ENCODE peak calls at places on chromosomes 2 and 18, in five cellular contexts. F is CD4-positive, CD25-positive, alpha-beta regulatory T cell; E is body of pancreas; N is bronchial epithelial cell; T is neural progenitor cell. I is an unnamed sample. For H3K27me3, the result is how much of the 10 kb centered on the place peaks cover.

GRCh38 chr2:109370399-109370990 is 241.5 kb downstream of the SH3RF3 start:
- DNase-seq in F (no peak), E (no peak), N (no peak), T (no peak), I (peak)

GRCh38 chr2:45212953-45213635 is 203.8 kb upstream of the SIX2 start:
- DNase-seq in F (no peak), E (no peak), N (no peak), T (no peak), I (no peak)

GRCh38 chr2:134253804-134254203 is at the start of gene MGAT5:
- DNase-seq in F (no peak), E (peak), N (peak), T (no peak), I (no peak)

GRCh38 chr18:8423051-8423558 is 186.1 kb upstream of the RAB12 start:
- DNase-seq in F (no peak), E (no peak), N (peak), T (no peak), I (no peak)

GRCh38 chr2:47070920-47071824 is 83.9 kb downstream of the STPG4 start:
- DNase-seq in F (peak), E (peak), N (peak), T (no peak), I (no peak)

GRCh38 chr18:78935406-78935805 is 44.2 kb upstream of the SALL3 start:
- DNase-seq in F (no peak), E (no peak), N (no peak), T (no peak), I (no peak)

GRCh38 chr2:181673178-181673577 is 7.1 kb downstream of the NEUROD1 start:
- DNase-seq in F (no peak), E (no peak), N (no peak), T (no peak), I (no peak)

GRCh38 chr2:29700560-29700959 is 220.8 kb downstream of the ALK start:
- DNase-seq in F (no peak), E (no peak), N (peak), T (no peak), I (no peak)

GRCh38 chr2:172088245-172089004 is 3.1 kb downstream of the DLX1 start:
- DNase-seq in F (no peak), E (no peak), N (no peak), T (peak), I (peak)

GRCh38 chr2:67516899-67517530 is 119.9 kb downstream of the ETAA1 start:
- DNase-seq in F (no peak), E (no peak), N (no peak), T (no peak), I (no peak)

GRCh38 chr2:207148025-207148424 is 17.7 kb downstream of the KLF7 start:
- DNase-seq in F (no peak), E (no peak), N (peak), T (no peak), I (no peak)

GRCh38 chr18:70426818-70427217 is 138.0 kb downstream of the SOCS6 start:
- DNase-seq in F (no peak), E (no peak), N (no peak), T (no peak), I (no peak)

GRCh38 chr2:191158179-191158578 is 7.4 kb upstream of the STAT4 start:
- DNase-seq in F (no peak), E (no peak), N (no peak), T (no peak), I (no peak)

GRCh38 chr2:109612991-109613921 is 510 bp downstream of the SEPTIN10 start:
- DNase-seq in F (no peak), E (no peak), N (peak), T (peak), I (peak)

GRCh38 chr18:35050004-35050623 is 8.9 kb downstream of the MAPRE2 start:
- DNase-seq in F (no peak), E (no peak), N (peak), T (no peak), I (no peak)

GRCh38 chr2:175236930-175237329 is 55.4 kb upstream of the ATP5MC3 start:
- DNase-seq in F (no peak), E (no peak), N (no peak), T (no peak), I (no peak)

GRCh38 chr18:78245451-78245850 is 734.2 kb upstream of the SALL3 start:
- DNase-seq in F (no peak), E (no peak), N (no peak), T (no peak), I (no peak)

GRCh38 chr2:133054297-133054696 is 384.3 kb upstream of the LYPD1 start:
- DNase-seq in F (no peak), E (no peak), N (no peak), T (peak), I (no peak)

GRCh38 chr2:197846120-197846519 is 41.7 kb downstream of the PLCL1 start:
- DNase-seq in F (no peak), E (no peak), N (peak), T (no peak), I (no peak)

GRCh38 chr2:116133563-116133962 is 1680.9 kb upstream of the DDX18 start:
- DNase-seq in F (no peak), E (no peak), N (no peak), T (no peak), I (no peak)

GRCh38 chr2:108363048-108363899 is 14.5 kb upstream of the SULT1C4 start:
- DNase-seq in F (no peak), E (no peak), N (no peak), T (no peak), I (no peak)

GRCh38 chr2:173232956-173233744 is 121.5 kb upstream of the CDCA7 start:
- DNase-seq in F (no peak), E (no peak), N (no peak), T (no peak), I (no peak)

GRCh38 chr2:118168606-118169005 is 80.3 kb downstream of the INSIG2 start:
- DNase-seq in F (no peak), E (no peak), N (peak), T (no peak), I (no peak)

GRCh38 chr2:73111300-73112025 is 1.3 kb downstream of the RAB11FIP5 start:
- DNase-seq in F (peak), E (peak), N (peak), T (peak), I (peak)

GRCh38 chr2:128233790-128234395 is 84.8 kb downstream of the HS6ST1 start:
- DNase-seq in F (no peak), E (no peak), N (no peak), T (no peak), I (no peak)

GRCh38 chr2:3703236-3703682 is at the start of gene DCDC2C:
- DNase-seq in F (no peak), E (no peak), N (no peak), T (no peak), I (no peak)
- H3K4me3 ChIP-seq in F (no peak), E (no peak), N (no peak), T (no peak), I (peak)

GRCh38 chr2:66448592-66448991 is 13.7 kb downstream of the MEIS1 start:
- DNase-seq in F (no peak), E (no peak), N (no peak), T (no peak), I (no peak)
- H3K27me3 ChIP-seq in F (under half), E (under half), N (under half), T (half or more), I (under half)

GRCh38 chr2:202036601-202037037 is 3.0 kb downstream of the FZD7 start:
- DNase-seq in F (no peak), E (no peak), N (no peak), T (peak), I (peak)
- H3K4me3 ChIP-seq in F (no peak), E (no peak), N (no peak), T (peak), I (peak)

GRCh38 chr2:104864280-104864599 is 10.3 kb downstream of the POU3F3 start:
- DNase-seq in F (no peak), E (no peak), N (no peak), T (no peak), I (no peak)

GRCh38 chr2:104863229-104863584 is 9.3 kb downstream of the POU3F3 start:
- DNase-seq in F (no peak), E (no peak), N (no peak), T (no peak), I (peak)

GRCh38 chr2:104861295-104862060 is 7.6 kb downstream of the POU3F3 start:
- DNase-seq in F (no peak), E (no peak), N (no peak), T (peak), I (peak)

GRCh38 chr2:104863585-104864279 is 9.8 kb downstream of the POU3F3 start:
- DNase-seq in F (no peak), E (no peak), N (no peak), T (peak), I (peak)

DNA sequence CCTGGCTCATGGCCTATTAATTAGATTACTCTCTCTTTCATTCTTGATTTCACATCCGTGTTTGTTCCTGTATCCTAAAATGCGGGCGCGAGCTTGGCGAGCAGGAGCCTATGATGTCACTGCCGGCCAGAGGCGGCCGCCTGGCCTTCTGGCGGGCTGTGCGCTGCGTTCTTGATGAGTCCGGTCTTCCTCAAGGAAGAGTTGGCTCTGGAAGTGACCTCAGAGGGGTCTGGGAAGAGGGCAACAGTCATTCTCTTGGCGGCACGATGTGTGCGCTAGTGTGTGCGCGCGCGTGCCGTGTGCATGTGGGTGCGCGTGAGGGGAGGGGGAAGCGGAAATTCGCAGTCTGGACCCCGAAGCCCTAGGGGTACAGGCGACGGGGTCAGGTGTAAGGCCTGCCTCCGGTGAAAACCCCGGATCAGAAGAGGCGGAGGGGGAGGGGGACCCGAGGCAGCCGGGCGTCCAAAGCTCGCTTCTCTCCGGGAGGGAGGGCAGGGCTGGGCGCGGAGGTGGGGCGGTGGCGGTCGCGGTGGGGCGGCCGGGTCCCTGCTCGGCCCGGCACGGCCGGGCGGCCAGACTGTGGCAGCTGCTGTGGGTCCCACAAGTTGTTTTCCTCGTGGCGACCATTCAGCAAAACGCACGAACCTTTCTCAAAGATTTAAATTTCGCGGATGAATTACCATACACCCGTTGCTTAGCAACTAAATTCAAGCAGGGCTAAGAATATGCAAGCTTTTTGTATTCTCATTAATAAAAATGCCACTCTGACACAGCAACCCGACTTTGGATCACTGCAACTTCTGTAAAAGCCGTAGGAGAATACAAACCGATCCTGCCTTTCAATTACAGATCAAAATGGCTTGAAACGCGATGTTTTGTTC is 8.4 kb downstream of the POU3F3 start:
- DNase-seq in F (no peak), E (no peak), N (no peak), T (peak), I (peak)
- H3K27me3 ChIP-seq in F (half or more), E (half or more), N (half or more), T (half or more), I (half or more)

DNA sequence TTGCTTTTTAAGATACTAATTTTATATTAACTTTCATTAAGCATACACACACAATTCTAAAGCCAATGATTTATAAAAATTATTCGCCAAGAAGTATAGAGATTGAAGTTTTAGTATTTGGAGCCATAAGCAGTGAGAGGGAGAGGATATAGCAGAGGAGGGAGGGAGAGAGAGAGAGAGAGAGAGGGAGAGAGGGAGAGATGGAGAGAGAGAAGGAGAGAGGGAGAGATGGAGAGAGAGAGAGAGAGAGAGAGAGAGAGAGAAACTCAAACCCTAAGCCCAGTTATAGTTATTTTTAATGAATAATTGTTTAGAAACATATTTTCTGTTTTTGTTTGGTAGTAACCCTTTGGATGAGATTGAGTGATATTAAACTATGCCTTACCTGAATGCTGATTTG is 5.3 kb downstream of the TWIST2 start:
- DNase-seq in F (no peak), E (no peak), N (no peak), T (no peak), I (no peak)
- H3K4me3 ChIP-seq in F (no peak), E (no peak), N (no peak), T (no peak), I (no peak)

GRCh38 chr2:219485201-219485580 is 13.5 kb upstream of the GMPPA start:
- DNase-seq in F (no peak), E (no peak), N (no peak), T (no peak), I (no peak)
- H3K27me3 ChIP-seq in F (under half), E (under half), N (under half), T (half or more), I (under half)

GRCh38 chr2:3257166-3257565 is 120.5 kb downstream of the EIPR1 start:
- DNase-seq in F (no peak), E (no peak), N (no peak), T (no peak), I (peak)
- H3K4me3 ChIP-seq in F (no peak), E (no peak), N (no peak), T (no peak), I (no peak)

DNA sequence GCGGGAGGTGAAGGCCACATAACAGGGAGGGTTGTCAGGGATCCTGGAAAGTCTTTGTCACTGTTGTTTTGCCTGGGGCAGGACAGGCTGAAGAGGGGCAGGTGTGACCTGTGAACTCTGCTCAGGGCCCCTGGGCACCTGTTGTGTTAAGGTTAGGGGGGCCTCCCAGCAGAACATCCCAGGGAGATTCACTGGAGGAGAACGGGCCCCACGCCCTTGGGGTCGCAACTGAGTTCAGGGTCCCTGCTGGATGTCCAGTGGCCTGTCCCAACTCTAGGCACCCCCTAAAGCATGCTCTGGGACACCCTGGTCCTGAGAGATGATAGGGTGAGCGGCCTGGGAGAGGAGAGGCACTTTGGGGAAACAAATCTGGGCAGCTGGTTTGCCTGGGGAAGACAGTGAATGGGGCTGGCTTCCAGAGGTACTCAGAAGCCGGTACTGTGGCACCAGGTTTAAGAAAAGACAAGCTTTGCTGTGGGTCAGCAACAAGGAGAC is 22.9 kb downstream of the GPR35 start:
- DNase-seq in F (no peak), E (no peak), N (no peak), T (no peak), I (peak)
- H3K27me3 ChIP-seq in F (under half), E (under half), N (under half), T (under half), I (under half)

DNA sequence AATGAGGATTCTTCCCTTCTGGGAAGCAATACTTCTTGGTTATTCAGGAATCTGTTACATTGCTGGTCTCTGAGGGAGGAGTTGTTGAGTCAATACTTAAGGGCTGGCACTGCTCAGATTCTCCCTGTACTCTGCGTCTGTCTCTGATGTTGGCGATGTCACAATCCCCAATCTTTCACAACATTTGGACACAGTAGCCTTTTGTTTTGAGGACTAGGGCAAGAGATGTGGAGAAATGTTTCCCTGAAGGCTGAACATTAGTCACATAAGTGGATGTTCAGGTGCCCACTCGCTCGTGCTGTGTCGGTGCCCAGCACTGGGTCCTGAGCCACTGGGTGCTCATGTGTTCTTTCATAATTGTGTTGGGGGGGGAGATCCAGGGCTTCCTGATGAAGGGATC is 55.0 kb downstream of the MAPK4 start:
- DNase-seq in F (no peak), E (peak), N (peak), T (no peak), I (no peak)
- H3K4me3 ChIP-seq in F (no peak), E (no peak), N (no peak), T (no peak), I (no peak)

GRCh38 chr2:74516070-74516633 is 1.9 kb downstream of the TLX2 start:
- DNase-seq in F (peak), E (peak), N (peak), T (peak), I (peak)
- H3K27me3 ChIP-seq in F (under half), E (half or more), N (under half), T (half or more), I (half or more)